ENCODE peak calls at places on chromosomes 2 and 18, in four cellular contexts. P is K562, X is A549, A is HepG2. C is an unnamed sample.

GRCh38 chr2:51581636-51582267 is 549.8 kb upstream of the NRXN1 start:
- DNase-seq in P (no peak), X (no peak), A (no peak), C (no peak)

GRCh38 chr2:234548720-234549420 is 52.0 kb upstream of the ARL4C start:
- DNase-seq in A (no peak), X (no peak), P (no peak), C (no peak)

GRCh38 chr2:51505533-51505932 is 473.6 kb upstream of the NRXN1 start:
- DNase-seq in X (no peak), P (no peak), A (no peak), C (no peak)

GRCh38 chr2:55590810-55591440 is 26.5 kb downstream of the PPP4R3B start:
- DNase-seq in P (peak; percentile 27), A (no peak), X (peak; percentile 24), C (peak; percentile 11)

GRCh38 chr2:168738057-168738456 is 64.4 kb upstream of the NOSTRIN start:
- DNase-seq in A (no peak), P (no peak), X (no peak), C (no peak)

GRCh38 chr18:66931010-66931409 is 327.1 kb upstream of the CDH19 start:
- DNase-seq in X (no peak), A (no peak), P (no peak), C (no peak)

GRCh38 chr2:6224267-6224666 is 532.1 kb downstream of the SOX11 start:
- DNase-seq in P (no peak), X (no peak), A (no peak), C (peak; percentile 26)

GRCh38 chr2:8096484-8096883 is 585.4 kb upstream of the ID2 start:
- DNase-seq in A (no peak), X (no peak), P (no peak), C (no peak)

GRCh38 chr2:191845876-191846786 is 757 bp downstream of the CAVIN2 start:
- DNase-seq in A (peak; percentile 32), X (no peak), P (peak; percentile 20), C (no peak)

GRCh38 chr2:56055405-56055804 is 128.4 kb upstream of the CCDC85A start:
- DNase-seq in P (no peak), X (no peak), A (no peak), C (no peak)

GRCh38 chr2:239832995-239833727 is 192.0 kb downstream of the NDUFA10 start:
- DNase-seq in X (no peak), A (no peak), P (no peak), C (no peak)

GRCh38 chr2:25825238-25825637 is 53.0 kb downstream of the ASXL2 start:
- DNase-seq in A (no peak), P (no peak), X (no peak), C (no peak)

GRCh38 chr18:35247412-35248249 is 6.8 kb downstream of the ZNF397 start:
- DNase-seq in P (no peak), X (no peak), A (no peak), C (no peak)

GRCh38 chr2:135803276-135803675 is 33.7 kb downstream of the LCT start:
- DNase-seq in X (no peak), A (peak; percentile 31), P (no peak), C (no peak)

GRCh38 chr2:162890690-162891311 is 52.2 kb upstream of the KCNH7 start:
- DNase-seq in P (peak; percentile 42), A (peak; percentile 62), X (peak; percentile 7), C (peak; percentile 11)

GRCh38 chr18:57807336-57808117 is 4.4 kb upstream of the ATP8B1 start:
- DNase-seq in P (no peak), A (no peak), X (no peak), C (no peak)

GRCh38 chr18:56532176-56532840 is 106.1 kb downstream of the TXNL1 start:
- DNase-seq in X (no peak), P (no peak), A (no peak), C (peak; percentile 71)

GRCh38 chr2:169895294-169895985 is 68.2 kb downstream of the UBR3 start:
- DNase-seq in X (no peak), A (no peak), P (no peak), C (no peak)

GRCh38 chr2:20186078-20186854 is 38.7 kb downstream of the SDC1 start:
- DNase-seq in P (peak; percentile 66), X (peak; percentile 42), A (peak; percentile 94), C (no peak)

GRCh38 chr18:8601277-8602032 is 7.8 kb upstream of the RAB12 start:
- DNase-seq in X (no peak), P (no peak), A (no peak), C (peak; percentile 87)

GRCh38 chr2:101223814-101224231 is 28.9 kb upstream of the CNOT11 start:
- DNase-seq in X (no peak), A (no peak), P (no peak), C (peak; percentile 97)

GRCh38 chr2:71166812-71167211 is 36.4 kb downstream of the MPHOSPH10 start:
- DNase-seq in P (no peak), X (no peak), A (no peak), C (no peak)

GRCh38 chr18:8995096-8995495 is 107.4 kb upstream of the NDUFV2 start:
- DNase-seq in P (no peak), A (no peak), X (no peak), C (no peak)

GRCh38 chr2:185274718-185275484 is 463.7 kb upstream of the FSIP2 start:
- DNase-seq in X (no peak), P (no peak), A (no peak), C (no peak)

GRCh38 chr2:149218500-149218899 is 111.9 kb upstream of the LYPD6 start:
- DNase-seq in P (no peak), X (no peak), A (no peak), C (no peak)

DNA sequence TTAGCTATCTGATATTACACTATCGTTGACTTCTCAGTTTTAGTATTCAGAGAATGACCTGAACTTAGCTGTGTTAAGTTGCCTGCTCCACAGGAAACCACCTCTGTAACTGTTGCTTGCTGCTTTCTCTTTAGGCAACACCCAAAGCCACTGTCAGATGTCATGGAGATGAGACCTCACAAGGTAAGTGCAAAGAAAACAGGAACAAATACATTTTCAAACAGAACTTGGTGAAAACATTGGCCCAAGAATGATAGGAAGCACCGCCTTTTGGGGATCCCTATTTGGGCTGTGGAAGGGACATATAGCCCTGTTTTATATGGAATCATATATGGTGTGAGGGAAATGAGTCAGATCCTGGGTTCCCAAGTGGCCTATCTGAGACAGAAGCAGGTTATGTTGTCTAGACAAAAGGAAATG is 143.4 kb downstream of the UBE2E3 start:
- DNase-seq in A (no peak), X (no peak), P (no peak), C (peak; percentile 53)
- TF ChIP-seq POLR2AphosphoS2 in A (no peak), X (no peak), P (no peak), C (no peak)

GRCh38 chr18:79965119-79965902 is 868 bp downstream of the HSBP1L1 start:
- DNase-seq in X (peak; percentile 44), P (no peak), A (peak; percentile 79), C (no peak)
- TF ChIP-seq RAD21 in X (no peak), P (no peak), A (peak; percentile 13), C (no peak)

GRCh38 chr2:99609851-99610381 is 120.1 kb upstream of the REV1 start:
- DNase-seq in P (no peak), X (no peak), A (no peak), C (no peak)
- TF ChIP-seq POLR2AphosphoS2 in P (no peak), X (no peak), A (no peak), C (no peak)

DNA sequence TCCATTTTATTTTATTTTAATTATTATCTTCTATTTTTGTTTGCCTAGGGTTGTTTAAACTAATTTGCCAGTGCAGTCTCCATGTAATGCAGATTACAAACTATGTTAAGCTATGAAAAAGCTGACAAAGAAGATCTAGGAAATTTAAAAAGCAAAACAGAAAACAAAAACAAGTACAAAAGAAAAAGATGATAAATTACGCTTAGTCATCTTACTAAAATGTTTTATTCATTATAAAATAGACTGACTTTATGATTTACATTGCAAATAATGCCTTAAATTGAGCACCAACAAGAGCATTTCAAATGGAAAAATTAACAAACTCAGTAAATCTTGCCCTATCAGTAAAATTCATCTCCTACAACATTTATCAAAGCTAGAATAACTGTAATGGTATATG is 52.9 kb downstream of the LRPPRC start:
- DNase-seq in A (no peak), X (no peak), P (no peak), C (no peak)
- TF ChIP-seq RAD21 in A (no peak), X (no peak), P (no peak), C (no peak)

DNA sequence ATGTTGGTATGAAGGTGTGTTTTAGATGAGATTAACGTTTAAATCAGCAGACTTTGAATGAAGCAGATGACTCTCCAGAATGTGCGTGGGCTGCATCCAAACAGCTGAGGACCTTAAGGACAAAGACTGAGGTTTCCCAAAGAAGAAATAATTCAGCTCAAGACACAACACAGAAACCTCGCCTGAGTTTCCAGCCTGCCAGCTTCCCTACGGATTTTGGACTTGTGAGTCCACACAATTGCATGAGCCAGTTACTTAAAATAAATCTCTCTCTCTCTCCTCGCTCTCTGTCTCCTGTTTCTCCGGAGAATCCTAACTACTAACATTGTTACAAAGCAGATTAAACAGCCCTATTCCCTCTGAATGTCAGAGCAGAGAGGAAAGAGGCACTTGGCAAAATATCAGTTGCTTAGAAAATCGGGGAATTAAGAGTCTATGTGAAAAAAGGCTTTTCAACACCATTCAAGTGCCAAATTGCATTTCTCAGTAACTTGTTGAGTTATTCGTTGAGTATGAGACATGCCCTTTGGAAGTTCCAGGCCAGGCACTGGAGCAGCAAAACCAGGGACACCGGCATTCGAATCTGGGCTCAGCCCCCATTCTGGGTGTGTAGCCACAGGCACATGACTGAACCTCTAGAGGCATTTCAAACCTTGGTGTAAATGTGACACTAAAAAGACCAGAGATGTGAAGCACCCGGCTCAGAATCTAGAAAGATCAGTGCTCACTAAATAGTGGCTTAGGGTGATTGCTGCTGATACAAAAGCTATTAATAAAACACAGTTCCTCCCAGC is 174.6 kb upstream of the PID1 start:
- DNase-seq in A (no peak), P (no peak), X (no peak), C (no peak)
- TF ChIP-seq POLR2AphosphoS2 in A (no peak), P (no peak), X (no peak), C (no peak)

GRCh38 chr2:46298522-46299351 is 1.5 kb downstream of the EPAS1 start:
- DNase-seq in P (peak; percentile 26), A (no peak), X (peak; percentile 72), C (no peak)
- TF ChIP-seq RAD21 in P (peak; percentile 34), A (no peak), X (peak; percentile 71), C (no peak)

C was measured in GM12878.